ENCODE peak calls at places on chromosome 11, in six cellular contexts. L is cardiac muscle cell; E is naive thymus-derived CD8-positive, alpha-beta T cell; Z is activated CD8-positive, alpha-beta memory T cell treated with anti-CD3 and anti-CD28 coated beads, Interleukin-2, amount 50 U/mL, for 48 hours; T is activated T-cell treated with anti-CD3 and anti-CD28 coated beads for 1 hour; R is small intestine. X is an unnamed sample.

GRCh38 chr11:14248577-14248976 is 110.4 kb downstream of the RRAS2 start:
- DNase-seq in L (no peak), E (no peak), Z (no peak), T (no peak), R (no peak), X (no peak)

GRCh38 chr11:86135319-86135714 is 66.4 kb upstream of the PICALM start:
- DNase-seq in L (no peak), E (no peak), Z (no peak), T (no peak), R (no peak), X (no peak)

GRCh38 chr11:116454020-116454645 is 318.7 kb downstream of the BUD13 start:
- DNase-seq in L (peak; percentile 51), E (no peak), Z (peak; percentile 53), T (no peak), R (peak; percentile 82), X (peak; percentile 34)

GRCh38 chr11:121563900-121564822 is 111.4 kb upstream of the SORL1-AS1 start:
- DNase-seq in L (no peak), E (no peak), Z (no peak), T (no peak), R (no peak), X (no peak)

GRCh38 chr11:117600261-117600783 is 196.7 kb downstream of the DSCAML1 start:
- DNase-seq in L (no peak), E (no peak), Z (no peak), T (no peak), R (no peak), X (no peak)

GRCh38 chr11:119175493-119176077 is 7.1 kb downstream of the NLRX1 start:
- DNase-seq in L (peak; percentile 17), E (no peak), Z (no peak), T (no peak), R (peak; percentile 40), X (no peak)

GRCh38 chr11:12745787-12746186 is 71.6 kb downstream of the TEAD1 start:
- DNase-seq in L (no peak), E (no peak), Z (no peak), T (no peak), R (no peak), X (no peak)

GRCh38 chr11:64743591-64744543 is at the start of gene RASGRP2:
- DNase-seq in L (peak; percentile 46), E (peak; percentile 92), Z (peak; percentile 95), T (peak; percentile 92), R (peak; percentile 35), X (peak; percentile 84)

GRCh38 chr11:84398017-84398626 is 1112.0 kb upstream of the CCDC90B start:
- DNase-seq in L (peak; percentile 51), E (no peak), Z (no peak), T (no peak), R (no peak), X (no peak)

GRCh38 chr11:47394322-47395224 is 13.8 kb upstream of the SLC39A13 start:
- DNase-seq in L (peak; percentile 90), E (peak; percentile 40), Z (peak; percentile 78), T (peak; percentile 50), R (no peak), X (peak; percentile 79)

GRCh38 chr11:36265793-36266628 is 23.2 kb downstream of the COMMD9 start:
- DNase-seq in L (peak; percentile 60), E (peak; percentile 49), Z (peak; percentile 84), T (peak; percentile 46), R (peak; percentile 51), X (peak; percentile 48)

GRCh38 chr11:120208012-120208441 is 2.8 kb upstream of the OAF start:
- DNase-seq in L (peak; percentile 44), E (no peak), Z (no peak), T (no peak), R (no peak), X (no peak)

GRCh38 chr11:118448294-118448693 is 12.0 kb downstream of the KMT2A start:
- DNase-seq in L (peak; percentile 43), E (no peak), Z (no peak), T (no peak), R (no peak), X (no peak)

GRCh38 chr11:65599216-65599954 is 3.8 kb upstream of the KCNK7 start:
- DNase-seq in L (no peak), E (no peak), Z (no peak), T (no peak), R (no peak), X (no peak)

GRCh38 chr11:20059587-20060021 is 100.7 kb downstream of the DBX1 start:
- DNase-seq in L (peak; percentile 23), E (no peak), Z (no peak), T (no peak), R (no peak), X (no peak)

GRCh38 chr11:97259884-97260283 is 870.1 kb downstream of the JRKL start:
- DNase-seq in L (no peak), E (no peak), Z (no peak), T (no peak), R (no peak), X (no peak)

GRCh38 chr11:121535122-121535796 is 82.5 kb upstream of the SORL1-AS1 start:
- DNase-seq in L (no peak), E (no peak), Z (no peak), T (no peak), R (no peak), X (no peak)

GRCh38 chr11:75341583-75341982 is 9.9 kb downstream of the ARRB1 start:
- DNase-seq in L (peak; percentile 35), E (no peak), Z (no peak), T (no peak), R (no peak), X (no peak)

GRCh38 chr11:72720047-72720446 is 32.2 kb downstream of the ARAP1 start:
- DNase-seq in L (no peak), E (no peak), Z (no peak), T (no peak), R (no peak), X (no peak)

GRCh38 chr11:118106789-118107335 is 20.1 kb upstream of the SMIM35 start:
- DNase-seq in L (peak; percentile 20), E (no peak), Z (no peak), T (no peak), R (no peak), X (no peak)

GRCh38 chr11:81218440-81218839 is 1515.2 kb downstream of the FAM181B start:
- DNase-seq in L (no peak), E (no peak), Z (no peak), T (no peak), R (no peak), X (no peak)

GRCh38 chr11:64516226-64516625 is 74.8 kb upstream of the SLC22A12 start:
- DNase-seq in L (no peak), E (no peak), Z (no peak), T (no peak), R (peak; percentile 18), X (no peak)

GRCh38 chr11:118198370-118198769 is 21.9 kb upstream of the SCN2B start:
- DNase-seq in L (peak; percentile 70), E (peak; percentile 84), Z (peak; percentile 93), T (peak; percentile 84), R (peak; percentile 70), X (peak; percentile 89)

GRCh38 chr11:118530683-118531596 is at the start of gene TMEM25:
- DNase-seq in L (peak; percentile 34), E (peak; percentile 76), Z (peak; percentile 86), T (peak; percentile 58), R (peak; percentile 67), X (peak; percentile 76)